ENCODE peak calls at places on chromosome 15, in nine cellular contexts. H is T-helper 9 cell, G is KG1, D is fibroblast of lung, Y is activated T-cell treated with anti-CD3 and anti-CD28 coated beads for 4 hours, M is ecto neural progenitor cell, C is GM12865, W is NCI-H345, K is NCI-H1105 treated with DMSO at 0.1 percent for 48 hours. X is an unnamed sample.

GRCh38 chr15:75455982-75456531 is 4.6 kb upstream of the SIN3A start:
- DNase-seq in Y (peak; percentile 28), G (no peak), C (peak; percentile 68), D (peak; percentile 74), M (no peak), K (peak; percentile 6), W (peak; percentile 49), H (peak; percentile 35), X (no peak)

GRCh38 chr15:40149339-40149738 is 11.5 kb upstream of the BUB1B start:
- DNase-seq in G (no peak), K (no peak), Y (no peak), C (no peak), W (no peak), D (no peak), M (no peak), H (no peak), X (no peak)

GRCh38 chr15:71651750-71652186 is 158.6 kb upstream of the NR2E3 start:
- DNase-seq in G (no peak), D (peak; percentile 68), H (no peak), K (peak; percentile 80), W (peak; percentile 54), C (peak; percentile 80), M (peak; percentile 56), Y (no peak), X (peak; percentile 19)

GRCh38 chr15:76994001-76994400 is 925 bp upstream of the PSTPIP1 start:
- DNase-seq in W (no peak), H (peak; percentile 52), C (no peak), M (no peak), K (no peak), G (no peak), Y (peak; percentile 37), D (no peak), X (no peak)

GRCh38 chr15:53746101-53746500 is 13.4 kb downstream of the WDR72 start:
- DNase-seq in M (no peak), K (no peak), W (peak; percentile 32), G (no peak), H (no peak), D (no peak), Y (no peak), C (peak; percentile 2), X (no peak)

GRCh38 chr15:71276355-71276665 is 161.0 kb downstream of the THSD4 start:
- DNase-seq in D (no peak), G (no peak), K (no peak), C (no peak), W (no peak), Y (no peak), H (no peak), M (no peak), X (no peak)

GRCh38 chr15:101675796-101676582 is 23.8 kb upstream of the TM2D3 start:
- DNase-seq in G (no peak), K (no peak), C (peak; percentile 71), H (no peak), Y (no peak), M (no peak), W (no peak), D (peak; percentile 77), X (no peak)

GRCh38 chr15:98904466-98905048 is 103.0 kb downstream of the PGPEP1L start:
- DNase-seq in W (peak; percentile 40), K (peak; percentile 3), H (no peak), M (no peak), G (no peak), Y (no peak), C (peak; percentile 59), D (peak; percentile 65), X (peak; percentile 59)

GRCh38 chr15:88908697-88909621 is 4.2 kb downstream of the MFGE8 start:
- DNase-seq in C (no peak), G (no peak), H (no peak), D (peak; percentile 61), M (no peak), Y (no peak), K (no peak), W (no peak), X (no peak)

GRCh38 chr15:71800835-71801745 is 9.3 kb upstream of the NR2E3 start:
- DNase-seq in G (peak; percentile 60), D (peak; percentile 72), M (no peak), C (peak; percentile 69), H (no peak), K (peak; percentile 67), W (peak; percentile 28), Y (no peak), X (peak; percentile 57)

GRCh38 chr15:40942337-40942854 is 10.9 kb upstream of the CHAC1 start:
- DNase-seq in C (no peak), H (no peak), K (no peak), Y (no peak), M (no peak), W (no peak), G (no peak), D (no peak), X (no peak)

GRCh38 chr15:68407141-68407885 is 24.6 kb downstream of the ITGA11 start:
- DNase-seq in D (peak; percentile 88), M (peak; percentile 43), C (no peak), Y (no peak), K (no peak), W (no peak), H (no peak), G (no peak), X (no peak)

GRCh38 chr15:75349851-75350588 is 3.2 kb downstream of the NEIL1 start:
- DNase-seq in H (peak; percentile 69), M (peak; percentile 38), Y (peak; percentile 37), G (peak; percentile 64), D (no peak), K (no peak), W (no peak), C (peak; percentile 87), X (no peak)

GRCh38 chr15:82021992-82022391 is 23.8 kb downstream of the MEX3B start:
- DNase-seq in Y (no peak), C (no peak), W (peak; percentile 87), K (peak; percentile 79), M (no peak), G (peak; percentile 63), D (peak; percentile 30), H (no peak), X (no peak)

GRCh38 chr15:45714501-45715488 is 80.0 kb downstream of the SQOR start:
- DNase-seq in C (peak; percentile 69), M (peak; percentile 72), D (peak; percentile 21), G (no peak), K (peak; percentile 71), W (peak; percentile 58), Y (peak; percentile 17), H (peak; percentile 14), X (peak; percentile 85)

GRCh38 chr15:38299216-38299615 is 46.6 kb downstream of the SPRED1 start:
- DNase-seq in D (peak; percentile 79), M (no peak), Y (no peak), H (no peak), W (no peak), C (no peak), G (no peak), K (no peak), X (no peak)

GRCh38 chr15:33089878-33090757 is 104.4 kb downstream of the FMN1 start:
- DNase-seq in K (peak; percentile 72), H (no peak), G (no peak), Y (no peak), D (peak; percentile 54), C (peak; percentile 22), W (peak; percentile 73), M (no peak), X (no peak)

GRCh38 chr15:78714890-78715289 is 73.9 kb upstream of the CHRNB4 start:
- DNase-seq in K (no peak), C (peak; percentile 58), H (no peak), D (peak; percentile 13), M (no peak), W (no peak), G (no peak), Y (no peak), X (no peak)

GRCh38 chr15:50058231-50058630 is 60.8 kb downstream of the ATP8B4 start:
- DNase-seq in H (no peak), Y (no peak), W (peak; percentile 65), D (peak; percentile 62), K (peak; percentile 49), M (no peak), C (no peak), G (no peak), X (no peak)

GRCh38 chr15:62482715-62483429 is 317.8 kb upstream of the C2CD4B start:
- DNase-seq in G (no peak), K (no peak), W (no peak), D (peak; percentile 59), M (peak; percentile 67), Y (no peak), H (no peak), C (peak; percentile 85), X (peak; percentile 90)

GRCh38 chr15:48385431-48385830 is 54.2 kb downstream of the DUT start:
- DNase-seq in G (no peak), M (no peak), W (no peak), H (no peak), K (no peak), C (no peak), D (peak; percentile 99), Y (no peak), X (no peak)

GRCh38 chr15:40498418-40498817 is 27.6 kb downstream of the CHST14 start:
- DNase-seq in M (no peak), D (peak; percentile 80), W (no peak), C (no peak), H (no peak), Y (no peak), K (no peak), G (no peak), X (no peak)

GRCh38 chr15:29612096-29612495 is 210.2 kb downstream of the TJP1 start:
- DNase-seq in K (no peak), H (no peak), W (no peak), M (no peak), C (no peak), D (peak; percentile 88), G (no peak), Y (no peak), X (no peak)

GRCh38 chr15:80242132-80242769 is 9.8 kb downstream of the CTXND1 start:
- DNase-seq in Y (no peak), C (peak; percentile 71), H (no peak), G (no peak), D (peak; percentile 14), K (no peak), M (peak; percentile 63), W (no peak), X (peak; percentile 48)

GRCh38 chr15:77915261-77915960 is 162.1 kb downstream of the TBC1D2B start:
- DNase-seq in C (no peak), Y (no peak), D (no peak), H (no peak), K (no peak), W (no peak), G (no peak), M (no peak), X (no peak)

GRCh38 chr15:71242292-71242691 is 127.0 kb downstream of the THSD4 start:
- DNase-seq in Y (no peak), G (no peak), H (no peak), D (no peak), M (no peak), C (no peak), W (no peak), K (no peak), X (no peak)

GRCh38 chr15:76282451-76282850 is 28.8 kb downstream of the ETFA start:
- DNase-seq in M (no peak), D (no peak), W (no peak), Y (no peak), H (no peak), C (no peak), K (no peak), G (no peak), X (no peak)

GRCh38 chr15:85753261-85753660 is 41.5 kb downstream of the KLHL25 start:
- DNase-seq in W (no peak), K (no peak), C (no peak), M (no peak), G (no peak), Y (no peak), D (no peak), H (no peak), X (no peak)

GRCh38 chr15:52778457-52778856 is 11.7 kb downstream of the ONECUT1 start:
- DNase-seq in M (no peak), K (no peak), W (no peak), H (no peak), G (no peak), Y (no peak), D (no peak), C (no peak), X (no peak)

GRCh38 chr15:48722764-48723661 is 77.5 kb upstream of the FBN1 start:
- DNase-seq in C (no peak), H (no peak), W (no peak), K (no peak), M (no peak), D (peak; percentile 93), G (no peak), Y (no peak), X (no peak)

GRCh38 chr15:29935296-29936020 is 113.2 kb upstream of the TJP1 start:
- DNase-seq in H (no peak), W (no peak), Y (no peak), M (no peak), G (no peak), K (no peak), D (no peak), C (no peak), X (no peak)

X was measured in SK-N-DZ.